ENCODE peak calls at places on chromosome 4, in ten cellular contexts. M is COR-L47; U is H9; D is GM04504; C is stimulated activated CD4-positive, alpha-beta T cell treated with anti-CD3 and anti-CD28 coated beads, TNF-alpha, amount 100 ng/mL, for 4 hours; J is AG20443; W is activated CD8-positive, alpha-beta memory T cell treated with anti-CD3 and anti-CD28 coated beads, Interleukin-2, amount 50 U/mL, for 48 hours; P is HT-29; A is MCF 10A; R is left ventricle myocardium inferior. F is an unnamed sample.

GRCh38 chr4:37584087-37584486 is 102.1 kb downstream of the RELL1 start:
- DNase-seq in U (no peak), C (no peak), M (no peak), A (no peak), J (no peak), P (peak; percentile 92), R (no peak), W (no peak), D (no peak), F (no peak)

GRCh38 chr4:138405439-138405838 is 163.3 kb upstream of the SLC7A11 start:
- DNase-seq in A (peak; percentile 50), C (no peak), P (no peak), U (no peak), W (no peak), D (no peak), J (no peak), M (no peak), R (no peak), F (no peak)

GRCh38 chr4:150123073-150123472 is 44.8 kb downstream of the DCLK2 start:
- DNase-seq in A (no peak), M (no peak), J (no peak), C (no peak), P (no peak), D (no peak), U (no peak), R (no peak), W (no peak), F (no peak)

GRCh38 chr4:155973639-155974475 is 20.2 kb upstream of the CTSO start:
- DNase-seq in U (no peak), W (no peak), R (no peak), M (no peak), C (no peak), A (no peak), D (no peak), P (no peak), J (peak; percentile 14), F (peak; percentile 51)

GRCh38 chr4:154361450-154361849 is 130.1 kb downstream of the DCHS2 start:
- DNase-seq in D (no peak), A (no peak), M (no peak), C (no peak), U (no peak), W (no peak), P (no peak), R (no peak), J (no peak), F (no peak)

GRCh38 chr4:114076865-114077264 is 97.4 kb upstream of the ARSJ start:
- DNase-seq in W (no peak), M (no peak), P (no peak), U (no peak), D (no peak), A (peak; percentile 22), J (no peak), R (no peak), C (no peak), F (peak; percentile 16)

GRCh38 chr4:181437895-181438294 is 805.3 kb upstream of the TENM3 start:
- DNase-seq in C (no peak), W (no peak), R (no peak), U (no peak), J (no peak), A (no peak), D (no peak), M (no peak), P (no peak), F (no peak)

GRCh38 chr4:105061136-105061696 is 85.5 kb upstream of the TET2 start:
- DNase-seq in J (no peak), P (no peak), R (no peak), C (no peak), W (no peak), A (peak; percentile 78), M (no peak), U (peak; percentile 32), D (no peak), F (peak; percentile 78)

GRCh38 chr4:185396724-185397402 is at the start of gene ANKRD37:
- DNase-seq in J (peak; percentile 45), A (peak; percentile 41), M (peak; percentile 64), C (no peak), U (peak; percentile 69), W (peak; percentile 57), D (no peak), P (peak; percentile 59), R (peak; percentile 42), F (peak; percentile 36)

GRCh38 chr4:65089666-65090065 is 580.6 kb downstream of the EPHA5 start:
- DNase-seq in W (no peak), U (no peak), R (no peak), C (no peak), M (peak; percentile 6), P (peak; percentile 15), A (peak; percentile 32), J (no peak), D (no peak), F (peak; percentile 29)

GRCh38 chr4:38673109-38673978 is 9.3 kb downstream of the KLF3 start:
- DNase-seq in C (no peak), P (peak; percentile 90), J (peak; percentile 76), W (no peak), M (peak; percentile 54), R (peak; percentile 67), A (peak; percentile 91), D (no peak), U (peak; percentile 46), F (peak; percentile 72)

GRCh38 chr4:48109413-48110263 is 24.4 kb downstream of the TXK start:
- DNase-seq in R (no peak), J (peak; percentile 16), C (no peak), U (no peak), A (peak; percentile 72), D (no peak), W (no peak), P (peak; percentile 84), M (peak; percentile 60), F (peak; percentile 51)

GRCh38 chr4:148007789-148008188 is 275.9 kb downstream of the ARHGAP10 start:
- DNase-seq in W (no peak), P (no peak), M (no peak), A (no peak), U (no peak), C (no peak), J (no peak), D (no peak), R (no peak), F (peak; percentile 33)

GRCh38 chr4:1043658-1044468 is 32.4 kb downstream of the FGFRL1 start:
- DNase-seq in W (peak; percentile 74), D (peak; percentile 99), C (no peak), J (peak; percentile 93), A (peak; percentile 100), P (peak; percentile 78), R (peak; percentile 82), M (no peak), U (peak; percentile 82), F (peak; percentile 98)

GRCh38 chr4:110088670-110089069 is 109.7 kb downstream of the ELOVL6 start:
- DNase-seq in U (no peak), J (no peak), P (no peak), D (no peak), C (no peak), M (no peak), A (peak; percentile 29), R (no peak), W (no peak), F (peak; percentile 47)

GRCh38 chr4:40238700-40239548 is 42.1 kb downstream of the RHOH start:
- DNase-seq in C (peak; percentile 62), M (no peak), J (no peak), D (no peak), A (no peak), R (no peak), W (peak; percentile 76), U (no peak), P (no peak), F (peak; percentile 32)

GRCh38 chr4:158825443-158826036 is 56.7 kb downstream of the FNIP2 start:
- DNase-seq in C (no peak), M (no peak), A (no peak), J (no peak), R (no peak), P (no peak), W (no peak), U (no peak), D (no peak), F (no peak)

GRCh38 chr4:15938182-15938581 is 358 bp downstream of the FGFBP1 start:
- DNase-seq in A (peak; percentile 80), W (no peak), C (no peak), R (no peak), P (peak; percentile 64), M (no peak), J (peak; percentile 26), D (no peak), U (peak; percentile 51), F (no peak)

GRCh38 chr4:67288964-67289363 is 256.3 kb downstream of the CENPC start:
- DNase-seq in U (peak; percentile 57), W (no peak), P (peak; percentile 63), J (no peak), M (peak; percentile 44), D (no peak), C (no peak), A (peak; percentile 51), R (no peak), F (peak; percentile 1)

GRCh38 chr4:183398298-183399129 is 45.9 kb upstream of the CDKN2AIP start:
- DNase-seq in P (peak; percentile 58), D (peak; percentile 32), J (peak; percentile 94), A (peak; percentile 56), U (peak; percentile 85), M (peak; percentile 33), R (peak; percentile 72), C (peak; percentile 46), W (peak; percentile 84), F (peak; percentile 69)

GRCh38 chr4:15765910-15766703 is 12.0 kb upstream of the CD38 start:
- DNase-seq in W (no peak), U (no peak), M (no peak), A (no peak), J (no peak), D (no peak), P (no peak), C (no peak), R (no peak), F (no peak)

GRCh38 chr4:127844605-127845116 is 36.0 kb upstream of the PLK4 start:
- DNase-seq in J (no peak), D (no peak), C (no peak), R (no peak), U (no peak), P (no peak), W (no peak), M (no peak), A (peak; percentile 36), F (no peak)

GRCh38 chr4:102343964-102344519 is 1.2 kb downstream of the SLC39A8 start:
- DNase-seq in R (no peak), J (no peak), W (no peak), A (peak; percentile 72), D (no peak), P (no peak), C (no peak), M (no peak), U (no peak), F (no peak)

GRCh38 chr4:8238061-8238511 is 31.5 kb upstream of the HTRA3 start:
- DNase-seq in A (peak; percentile 58), R (no peak), D (no peak), J (no peak), C (no peak), M (peak; percentile 56), P (peak; percentile 36), W (no peak), U (no peak), F (no peak)

GRCh38 chr4:148795156-148795864 is 353.1 kb upstream of the NR3C2 start:
- DNase-seq in A (no peak), W (no peak), J (no peak), D (no peak), M (no peak), C (no peak), R (peak; percentile 25), U (peak; percentile 39), P (no peak), F (no peak)

GRCh38 chr4:120130786-120131185 is 64.1 kb upstream of the MAD2L1 start:
- DNase-seq in J (no peak), P (no peak), D (no peak), C (no peak), U (no peak), M (peak; percentile 1), W (no peak), R (no peak), A (no peak), F (no peak)

GRCh38 chr4:74822603-74823002 is 28.3 kb upstream of the BTC start:
- DNase-seq in M (no peak), J (no peak), W (no peak), A (no peak), D (no peak), P (no peak), C (no peak), U (no peak), R (no peak), F (no peak)

GRCh38 chr4:95095352-95095974 is 337.7 kb downstream of the BMPR1B start:
- DNase-seq in P (peak; percentile 62), A (peak; percentile 71), D (no peak), W (no peak), M (peak; percentile 35), J (peak; percentile 30), U (no peak), R (no peak), C (no peak), F (peak; percentile 2)